ENCODE peak calls at places on chromosomes 16 and 17, in six cellular contexts. One of them, this sample, is unnamed.

GRCh38 chr16:86452451-86452850 is 57.9 kb upstream of the FOXF1 start:
- DNase-seq in NCI-H1417 treated with DMSO at 0.1 percent for 48 hours: no peak
- DNase-seq in activated CD8-positive, alpha-beta memory T cell treated with anti-CD3 and anti-CD28 coated beads for 1 hour: no peak
- DNase-seq in NCI-H1048: no peak
- DNase-seq in activated CD4-positive, CD25-positive, alpha-beta regulatory T cell: no peak
- DNase-seq in stimulated activated CD4-positive, alpha-beta T cell treated with anti-CD3 and anti-CD28 coated beads, Interleukin-1b, Interleukin-23, amount 100 ng/mL, for 24 hours: no peak
- DNase-seq in this sample: no peak

GRCh38 chr17:61621317-61621716 is 30.3 kb upstream of the NACA2 start:
- DNase-seq in activated CD8-positive, alpha-beta memory T cell treated with anti-CD3 and anti-CD28 coated beads for 1 hour: no peak
- DNase-seq in NCI-H1417 treated with DMSO at 0.1 percent for 48 hours: no peak
- DNase-seq in NCI-H1048: no peak
- DNase-seq in stimulated activated CD4-positive, alpha-beta T cell treated with anti-CD3 and anti-CD28 coated beads, Interleukin-1b, Interleukin-23, amount 100 ng/mL, for 24 hours: no peak
- DNase-seq in activated CD4-positive, CD25-positive, alpha-beta regulatory T cell: no peak
- DNase-seq in this sample: no peak

GRCh38 chr17:4887581-4887980 is 11.8 kb upstream of the C17orf107 start:
- DNase-seq in NCI-H1048: no peak
- DNase-seq in NCI-H1417 treated with DMSO at 0.1 percent for 48 hours: no peak
- DNase-seq in stimulated activated CD4-positive, alpha-beta T cell treated with anti-CD3 and anti-CD28 coated beads, Interleukin-1b, Interleukin-23, amount 100 ng/mL, for 24 hours: no peak
- DNase-seq in activated CD4-positive, CD25-positive, alpha-beta regulatory T cell: no peak
- DNase-seq in activated CD8-positive, alpha-beta memory T cell treated with anti-CD3 and anti-CD28 coated beads for 1 hour: no peak
- DNase-seq in this sample: no peak

GRCh38 chr16:6081320-6081976 is 983.9 kb upstream of the EEF2KMT start:
- DNase-seq in activated CD4-positive, CD25-positive, alpha-beta regulatory T cell: no peak
- DNase-seq in activated CD8-positive, alpha-beta memory T cell treated with anti-CD3 and anti-CD28 coated beads for 1 hour: no peak
- DNase-seq in NCI-H1417 treated with DMSO at 0.1 percent for 48 hours: no peak
- DNase-seq in stimulated activated CD4-positive, alpha-beta T cell treated with anti-CD3 and anti-CD28 coated beads, Interleukin-1b, Interleukin-23, amount 100 ng/mL, for 24 hours: no peak
- DNase-seq in NCI-H1048: no peak
- DNase-seq in this sample: peak; percentile 47

GRCh38 chr16:71840052-71840451 is 5.7 kb upstream of the ATXN1L start:
- DNase-seq in stimulated activated CD4-positive, alpha-beta T cell treated with anti-CD3 and anti-CD28 coated beads, Interleukin-1b, Interleukin-23, amount 100 ng/mL, for 24 hours: no peak
- DNase-seq in activated CD8-positive, alpha-beta memory T cell treated with anti-CD3 and anti-CD28 coated beads for 1 hour: no peak
- DNase-seq in activated CD4-positive, CD25-positive, alpha-beta regulatory T cell: no peak
- DNase-seq in NCI-H1417 treated with DMSO at 0.1 percent for 48 hours: no peak
- DNase-seq in NCI-H1048: no peak
- DNase-seq in this sample: no peak

GRCh38 chr16:81700071-81700779 is 78.9 kb upstream of the PLCG2 start:
- DNase-seq in stimulated activated CD4-positive, alpha-beta T cell treated with anti-CD3 and anti-CD28 coated beads, Interleukin-1b, Interleukin-23, amount 100 ng/mL, for 24 hours: no peak
- DNase-seq in activated CD4-positive, CD25-positive, alpha-beta regulatory T cell: no peak
- DNase-seq in activated CD8-positive, alpha-beta memory T cell treated with anti-CD3 and anti-CD28 coated beads for 1 hour: no peak
- DNase-seq in NCI-H1417 treated with DMSO at 0.1 percent for 48 hours: no peak
- DNase-seq in NCI-H1048: no peak
- DNase-seq in this sample: no peak

GRCh38 chr17:18141210-18141803 is 32.8 kb downstream of the MYO15A start:
- DNase-seq in activated CD4-positive, CD25-positive, alpha-beta regulatory T cell: no peak
- DNase-seq in NCI-H1048: no peak
- DNase-seq in stimulated activated CD4-positive, alpha-beta T cell treated with anti-CD3 and anti-CD28 coated beads, Interleukin-1b, Interleukin-23, amount 100 ng/mL, for 24 hours: no peak
- DNase-seq in NCI-H1417 treated with DMSO at 0.1 percent for 48 hours: no peak
- DNase-seq in activated CD8-positive, alpha-beta memory T cell treated with anti-CD3 and anti-CD28 coated beads for 1 hour: no peak
- DNase-seq in this sample: peak; percentile 47

GRCh38 chr17:49979748-49980479 is 10.9 kb downstream of the DLX4 start:
- DNase-seq in activated CD8-positive, alpha-beta memory T cell treated with anti-CD3 and anti-CD28 coated beads for 1 hour: no peak
- DNase-seq in stimulated activated CD4-positive, alpha-beta T cell treated with anti-CD3 and anti-CD28 coated beads, Interleukin-1b, Interleukin-23, amount 100 ng/mL, for 24 hours: no peak
- DNase-seq in NCI-H1417 treated with DMSO at 0.1 percent for 48 hours: no peak
- DNase-seq in NCI-H1048: no peak
- DNase-seq in activated CD4-positive, CD25-positive, alpha-beta regulatory T cell: no peak
- DNase-seq in this sample: no peak

GRCh38 chr17:7217113-7217987 is 2.3 kb downstream of the DLG4 start:
- DNase-seq in stimulated activated CD4-positive, alpha-beta T cell treated with anti-CD3 and anti-CD28 coated beads, Interleukin-1b, Interleukin-23, amount 100 ng/mL, for 24 hours: no peak
- DNase-seq in activated CD4-positive, CD25-positive, alpha-beta regulatory T cell: no peak
- DNase-seq in NCI-H1048: no peak
- DNase-seq in activated CD8-positive, alpha-beta memory T cell treated with anti-CD3 and anti-CD28 coated beads for 1 hour: no peak
- DNase-seq in NCI-H1417 treated with DMSO at 0.1 percent for 48 hours: no peak
- DNase-seq in this sample: peak; percentile 54

GRCh38 chr16:21300309-21301167 is 22.4 kb upstream of the CRYM start:
- DNase-seq in NCI-H1048: peak; percentile 71
- DNase-seq in stimulated activated CD4-positive, alpha-beta T cell treated with anti-CD3 and anti-CD28 coated beads, Interleukin-1b, Interleukin-23, amount 100 ng/mL, for 24 hours: no peak
- DNase-seq in NCI-H1417 treated with DMSO at 0.1 percent for 48 hours: peak; percentile 81
- DNase-seq in activated CD4-positive, CD25-positive, alpha-beta regulatory T cell: no peak
- DNase-seq in activated CD8-positive, alpha-beta memory T cell treated with anti-CD3 and anti-CD28 coated beads for 1 hour: no peak
- DNase-seq in this sample: peak; percentile 98

GRCh38 chr17:82687375-82687861 is 11.1 kb downstream of the RAB40B start:
- DNase-seq in stimulated activated CD4-positive, alpha-beta T cell treated with anti-CD3 and anti-CD28 coated beads, Interleukin-1b, Interleukin-23, amount 100 ng/mL, for 24 hours: no peak
- DNase-seq in NCI-H1417 treated with DMSO at 0.1 percent for 48 hours: no peak
- DNase-seq in NCI-H1048: peak; percentile 31
- DNase-seq in activated CD8-positive, alpha-beta memory T cell treated with anti-CD3 and anti-CD28 coated beads for 1 hour: no peak
- DNase-seq in activated CD4-positive, CD25-positive, alpha-beta regulatory T cell: no peak
- DNase-seq in this sample: no peak

GRCh38 chr17:33447090-33447489 is 154.0 kb upstream of the ASIC2 start:
- DNase-seq in activated CD4-positive, CD25-positive, alpha-beta regulatory T cell: no peak
- DNase-seq in stimulated activated CD4-positive, alpha-beta T cell treated with anti-CD3 and anti-CD28 coated beads, Interleukin-1b, Interleukin-23, amount 100 ng/mL, for 24 hours: no peak
- DNase-seq in NCI-H1048: no peak
- DNase-seq in NCI-H1417 treated with DMSO at 0.1 percent for 48 hours: no peak
- DNase-seq in activated CD8-positive, alpha-beta memory T cell treated with anti-CD3 and anti-CD28 coated beads for 1 hour: no peak
- DNase-seq in this sample: no peak

This sample was measured in testis.